ENCODE peak calls at places on chromosome 14, in six cellular contexts. One of them, this sample, is unnamed. For H3K27me3, the result is how much of the 10 kb centered on the place peaks cover.

GRCh38 chr14:101402936-101403660 is 158.2 kb upstream of the DIO3 start:
- DNase-seq in right lobe of liver: no peak
- DNase-seq in Peyer's patch: no peak
- DNase-seq in A673: no peak
- DNase-seq in psoas muscle: no peak
- DNase-seq in left lung: no peak
- DNase-seq in this sample: no peak

GRCh38 chr14:61396694-61397093 is 75.3 kb downstream of the PRKCH start:
- DNase-seq in right lobe of liver: no peak
- DNase-seq in Peyer's patch: no peak
- DNase-seq in psoas muscle: no peak
- DNase-seq in A673: no peak
- DNase-seq in left lung: no peak
- DNase-seq in this sample: no peak

GRCh38 chr14:104880584-104881210 is 15.6 kb downstream of the CEP170B start:
- DNase-seq in left lung: peak
- DNase-seq in right lobe of liver: no peak
- DNase-seq in Peyer's patch: no peak
- DNase-seq in A673: no peak
- DNase-seq in psoas muscle: no peak
- DNase-seq in this sample: no peak

GRCh38 chr14:34372766-34373165 is 89.3 kb downstream of the SPTSSA start:
- DNase-seq in right lobe of liver: no peak
- DNase-seq in left lung: no peak
- DNase-seq in Peyer's patch: no peak
- DNase-seq in A673: no peak
- DNase-seq in psoas muscle: no peak
- DNase-seq in this sample: no peak

GRCh38 chr14:77313374-77313773 is 7.3 kb downstream of the POMT2 start:
- DNase-seq in right lobe of liver: no peak
- DNase-seq in A673: no peak
- DNase-seq in Peyer's patch: no peak
- DNase-seq in left lung: no peak
- DNase-seq in psoas muscle: no peak
- DNase-seq in this sample: no peak

GRCh38 chr14:89146291-89146690 is 270.7 kb downstream of the FOXN3 start:
- DNase-seq in psoas muscle: no peak
- DNase-seq in Peyer's patch: no peak
- DNase-seq in A673: no peak
- DNase-seq in right lobe of liver: no peak
- DNase-seq in left lung: no peak
- DNase-seq in this sample: peak

GRCh38 chr14:74488788-74489397 is 4.2 kb downstream of the NPC2 start:
- DNase-seq in psoas muscle: no peak
- DNase-seq in right lobe of liver: no peak
- DNase-seq in left lung: no peak
- DNase-seq in Peyer's patch: no peak
- DNase-seq in A673: peak
- DNase-seq in this sample: peak

GRCh38 chr14:22824711-22825359 is 4.9 kb upstream of the MRPL52 start:
- DNase-seq in A673: no peak
- DNase-seq in psoas muscle: no peak
- DNase-seq in Peyer's patch: no peak
- DNase-seq in right lobe of liver: no peak
- DNase-seq in left lung: no peak
- DNase-seq in this sample: peak

GRCh38 chr14:27917896-27918295 is 848.7 kb upstream of the FOXG1 start:
- DNase-seq in psoas muscle: no peak
- DNase-seq in right lobe of liver: no peak
- DNase-seq in A673: no peak
- DNase-seq in Peyer's patch: no peak
- DNase-seq in left lung: no peak
- DNase-seq in this sample: no peak

GRCh38 chr14:20455355-20456300 is 602 bp downstream of the APEX1 start:
- DNase-seq in A673: no peak
- DNase-seq in psoas muscle: peak
- DNase-seq in Peyer's patch: no peak
- DNase-seq in right lobe of liver: peak
- DNase-seq in left lung: no peak
- DNase-seq in this sample: no peak

GRCh38 chr14:72657214-72657921 is 236.5 kb downstream of the DPF3 start:
- DNase-seq in left lung: no peak
- DNase-seq in psoas muscle: no peak
- DNase-seq in A673: no peak
- DNase-seq in Peyer's patch: no peak
- DNase-seq in right lobe of liver: no peak
- DNase-seq in this sample: no peak

GRCh38 chr14:35261774-35262173 is 30.4 kb upstream of the PSMA6 start:
- DNase-seq in A673: no peak
- DNase-seq in left lung: no peak
- DNase-seq in psoas muscle: no peak
- DNase-seq in Peyer's patch: no peak
- DNase-seq in right lobe of liver: no peak
- DNase-seq in this sample: no peak

GRCh38 chr14:103526247-103526913 is 2.6 kb upstream of the TRMT61A start:
- DNase-seq in right lobe of liver: peak
- DNase-seq in A673: no peak
- DNase-seq in Peyer's patch: no peak
- DNase-seq in left lung: no peak
- DNase-seq in psoas muscle: no peak
- DNase-seq in this sample: no peak

GRCh38 chr14:81450100-81450531 is 50.0 kb upstream of the STON2 start:
- DNase-seq in left lung: peak
- DNase-seq in A673: no peak
- DNase-seq in right lobe of liver: no peak
- DNase-seq in Peyer's patch: no peak
- DNase-seq in psoas muscle: peak
- DNase-seq in this sample: no peak

GRCh38 chr14:24176599-24176998 is 4.7 kb downstream of the REC8 start:
- DNase-seq in left lung: no peak
- DNase-seq in psoas muscle: no peak
- DNase-seq in A673: no peak
- DNase-seq in Peyer's patch: no peak
- DNase-seq in right lobe of liver: no peak
- DNase-seq in this sample: no peak

GRCh38 chr14:46279776-46280175 is 371.8 kb downstream of the RPL10L start:
- DNase-seq in right lobe of liver: no peak
- DNase-seq in psoas muscle: no peak
- DNase-seq in Peyer's patch: no peak
- DNase-seq in left lung: no peak
- DNase-seq in A673: no peak
- DNase-seq in this sample: no peak

GRCh38 chr14:46279327-46279726 is 372.3 kb downstream of the RPL10L start:
- DNase-seq in Peyer's patch: no peak
- DNase-seq in A673: no peak
- DNase-seq in right lobe of liver: no peak
- DNase-seq in left lung: no peak
- DNase-seq in psoas muscle: no peak
- DNase-seq in this sample: no peak
- H3K4me3 ChIP-seq in Peyer's patch: no peak
- H3K4me3 ChIP-seq in A673: no peak
- H3K4me3 ChIP-seq in right lobe of liver: no peak
- H3K4me3 ChIP-seq in left lung: no peak
- H3K4me3 ChIP-seq in psoas muscle: no peak
- H3K4me3 ChIP-seq in this sample: no peak

GRCh38 chr14:63993992-63994391 is 141.2 kb downstream of the SYNE2 start:
- DNase-seq in left lung: no peak
- DNase-seq in right lobe of liver: no peak
- DNase-seq in A673: no peak
- DNase-seq in Peyer's patch: no peak
- DNase-seq in psoas muscle: no peak
- DNase-seq in this sample: no peak
- TF ChIP-seq CTCF in left lung: no peak
- TF ChIP-seq CTCF in right lobe of liver: peak
- TF ChIP-seq CTCF in A673: no peak
- TF ChIP-seq CTCF in Peyer's patch: peak
- TF ChIP-seq CTCF in psoas muscle: peak
- TF ChIP-seq CTCF in this sample: peak

GRCh38 chr14:67512463-67513134 is 20.5 kb upstream of the PLEKHH1 start:
- DNase-seq in psoas muscle: no peak
- DNase-seq in left lung: no peak
- DNase-seq in right lobe of liver: no peak
- DNase-seq in A673: peak
- DNase-seq in Peyer's patch: no peak
- DNase-seq in this sample: no peak
- H3K27me3 ChIP-seq in psoas muscle: under half
- H3K27me3 ChIP-seq in left lung: under half
- H3K27me3 ChIP-seq in right lobe of liver: under half
- H3K27me3 ChIP-seq in A673: under half
- H3K27me3 ChIP-seq in Peyer's patch: under half
- H3K27me3 ChIP-seq in this sample: under half

GRCh38 chr14:50679674-50680073 is 11.6 kb upstream of the SAV1 start:
- DNase-seq in psoas muscle: no peak
- DNase-seq in Peyer's patch: no peak
- DNase-seq in A673: no peak
- DNase-seq in left lung: no peak
- DNase-seq in right lobe of liver: no peak
- DNase-seq in this sample: no peak

GRCh38 chr14:50675597-50675996 is 7.5 kb upstream of the SAV1 start:
- DNase-seq in Peyer's patch: no peak
- DNase-seq in right lobe of liver: no peak
- DNase-seq in A673: no peak
- DNase-seq in left lung: no peak
- DNase-seq in psoas muscle: no peak
- DNase-seq in this sample: no peak

GRCh38 chr14:50676814-50677516 is 8.9 kb upstream of the SAV1 start:
- DNase-seq in psoas muscle: no peak
- DNase-seq in A673: no peak
- DNase-seq in right lobe of liver: no peak
- DNase-seq in left lung: no peak
- DNase-seq in Peyer's patch: no peak
- DNase-seq in this sample: no peak

GRCh38 chr14:50678163-50678562 is 10.1 kb upstream of the SAV1 start:
- DNase-seq in psoas muscle: no peak
- DNase-seq in left lung: no peak
- DNase-seq in right lobe of liver: no peak
- DNase-seq in Peyer's patch: no peak
- DNase-seq in A673: no peak
- DNase-seq in this sample: no peak

DNA sequence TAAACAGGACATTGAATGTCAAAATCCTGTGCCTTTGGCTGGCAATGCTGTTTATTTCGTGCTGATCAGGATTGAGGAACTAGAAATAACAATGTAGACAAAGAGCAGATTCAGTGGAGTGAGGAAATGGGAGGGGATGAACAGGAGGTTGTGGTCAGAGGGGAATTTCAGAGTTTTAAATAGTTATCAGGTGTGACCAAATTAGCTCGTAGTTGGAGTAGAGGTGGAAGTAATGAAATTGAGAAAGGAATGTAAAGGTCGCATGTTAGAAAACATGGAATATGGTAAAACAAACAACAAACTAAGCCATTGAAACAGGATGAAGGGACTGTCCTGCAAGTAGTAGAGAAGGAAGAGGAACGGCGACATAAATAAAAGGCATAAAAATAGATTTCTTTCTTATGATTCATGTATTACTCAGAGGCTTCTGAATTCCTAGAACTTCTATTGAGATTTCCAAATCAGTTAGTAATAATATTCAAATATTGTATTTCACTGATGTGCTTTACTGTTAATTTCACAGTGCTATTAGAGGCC is 9.5 kb upstream of the SAV1 start:
- DNase-seq in left lung: no peak
- DNase-seq in Peyer's patch: no peak
- DNase-seq in right lobe of liver: no peak
- DNase-seq in A673: no peak
- DNase-seq in psoas muscle: no peak
- DNase-seq in this sample: no peak
- H3K4me3 ChIP-seq in left lung: no peak
- H3K4me3 ChIP-seq in Peyer's patch: no peak
- H3K4me3 ChIP-seq in right lobe of liver: no peak
- H3K4me3 ChIP-seq in A673: no peak
- H3K4me3 ChIP-seq in psoas muscle: no peak
- H3K4me3 ChIP-seq in this sample: no peak

GRCh38 chr14:95609398-95609990 is 74.6 kb downstream of the GLRX5 start:
- DNase-seq in A673: peak
- DNase-seq in left lung: no peak
- DNase-seq in psoas muscle: no peak
- DNase-seq in right lobe of liver: no peak
- DNase-seq in Peyer's patch: peak
- DNase-seq in this sample: no peak
- TF ChIP-seq CTCF in A673: peak
- TF ChIP-seq CTCF in left lung: peak
- TF ChIP-seq CTCF in psoas muscle: no peak
- TF ChIP-seq CTCF in right lobe of liver: peak
- TF ChIP-seq CTCF in Peyer's patch: peak
- TF ChIP-seq CTCF in this sample: peak

GRCh38 chr14:52327374-52328226 is 13.5 kb downstream of the PTGER2 start:
- DNase-seq in Peyer's patch: no peak
- DNase-seq in left lung: no peak
- DNase-seq in right lobe of liver: no peak
- DNase-seq in psoas muscle: no peak
- DNase-seq in A673: no peak
- DNase-seq in this sample: no peak

GRCh38 chr14:52325126-52325525 is 11.0 kb downstream of the PTGER2 start:
- DNase-seq in left lung: no peak
- DNase-seq in right lobe of liver: no peak
- DNase-seq in A673: peak
- DNase-seq in psoas muscle: no peak
- DNase-seq in Peyer's patch: no peak
- DNase-seq in this sample: peak

GRCh38 chr14:52325632-52326031 is 11.5 kb downstream of the PTGER2 start:
- DNase-seq in psoas muscle: no peak
- DNase-seq in Peyer's patch: no peak
- DNase-seq in left lung: no peak
- DNase-seq in right lobe of liver: no peak
- DNase-seq in A673: no peak
- DNase-seq in this sample: no peak

GRCh38 chr14:52329678-52330376 is 15.7 kb downstream of the PTGER2 start:
- DNase-seq in A673: no peak
- DNase-seq in Peyer's patch: no peak
- DNase-seq in right lobe of liver: no peak
- DNase-seq in psoas muscle: no peak
- DNase-seq in left lung: no peak
- DNase-seq in this sample: no peak

GRCh38 chr14:52328286-52328685 is 14.2 kb downstream of the PTGER2 start:
- DNase-seq in psoas muscle: no peak
- DNase-seq in A673: no peak
- DNase-seq in right lobe of liver: no peak
- DNase-seq in left lung: no peak
- DNase-seq in Peyer's patch: no peak
- DNase-seq in this sample: no peak
- H3K27me3 ChIP-seq in psoas muscle: under half
- H3K27me3 ChIP-seq in A673: under half
- H3K27me3 ChIP-seq in right lobe of liver: under half
- H3K27me3 ChIP-seq in left lung: under half
- H3K27me3 ChIP-seq in Peyer's patch: under half
- H3K27me3 ChIP-seq in this sample: under half

This sample was measured in kidney epithelial cell.